ENCODE peak calls at places on chromosomes 6 and 20, in ten cellular contexts. C is SJCRH30; Q is pancreas; X is CD8-positive, alpha-beta T cell; R is neuronal stem cell; W is adrenal gland; F is upper lobe of left lung; O is A549; B is right atrium auricular region; N is body of pancreas. Y is an unnamed sample.

GRCh38 chr6:11772109-11772830 is 6.3 kb downstream of the ADTRP start:
- DNase-seq in C (peak; percentile 12), B (peak; percentile 77), Q (no peak), X (no peak), R (no peak), O (peak; percentile 64), W (no peak), N (no peak), F (no peak), Y (peak; percentile 44)

GRCh38 chr6:45608252-45608911 is 230.6 kb upstream of the SUPT3H start:
- DNase-seq in R (no peak), C (peak; percentile 71), B (no peak), Q (no peak), F (no peak), O (no peak), W (no peak), N (no peak), X (no peak), Y (no peak)

GRCh38 chr6:67698534-67698933 is 936.5 kb upstream of the ADGRB3 start:
- DNase-seq in Q (no peak), O (no peak), B (no peak), R (no peak), W (no peak), N (no peak), X (no peak), F (no peak), C (no peak), Y (no peak)

GRCh38 chr20:22686097-22686496 is 101.7 kb upstream of the FOXA2 start:
- DNase-seq in B (no peak), W (peak; percentile 56), N (peak; percentile 50), C (peak; percentile 82), R (no peak), O (peak; percentile 80), Q (peak; percentile 46), F (no peak), X (no peak), Y (no peak)

GRCh38 chr6:84027340-84028183 is 6.0 kb upstream of the MRAP2 start:
- DNase-seq in N (peak; percentile 30), R (no peak), X (no peak), C (peak; percentile 84), O (peak; percentile 5), Q (peak; percentile 27), W (peak; percentile 21), F (no peak), B (peak; percentile 61), Y (peak; percentile 91)

GRCh38 chr20:26169506-26169905 is 472.9 kb upstream of the ZNF337 start:
- DNase-seq in O (no peak), X (no peak), Q (no peak), N (no peak), F (no peak), C (no peak), W (no peak), B (no peak), R (no peak), Y (no peak)

GRCh38 chr6:16392010-16392409 is 153.6 kb downstream of the GMPR start:
- DNase-seq in Q (no peak), X (no peak), N (no peak), O (no peak), C (no peak), B (no peak), R (no peak), F (no peak), W (peak; percentile 85), Y (no peak)

GRCh38 chr6:139858444-139858843 is 484.0 kb upstream of the CITED2 start:
- DNase-seq in B (no peak), R (no peak), C (no peak), N (no peak), O (no peak), Q (no peak), W (no peak), X (no peak), F (no peak), Y (peak; percentile 34)

GRCh38 chr20:58481541-58482021 is 33.6 kb downstream of the APCDD1L start:
- DNase-seq in Q (no peak), F (no peak), C (peak; percentile 82), X (peak; percentile 47), B (no peak), N (no peak), R (peak; percentile 64), W (peak; percentile 51), O (peak; percentile 15), Y (no peak)

GRCh38 chr20:14064921-14065320 is 69.6 kb downstream of the MACROD2 start:
- DNase-seq in Q (no peak), R (no peak), N (no peak), W (no peak), F (no peak), O (no peak), C (no peak), X (no peak), B (no peak), Y (no peak)

GRCh38 chr6:130575971-130576370 is 210.2 kb downstream of the TMEM200A start:
- DNase-seq in Q (no peak), C (peak; percentile 81), O (no peak), N (no peak), B (no peak), X (peak; percentile 11), F (no peak), R (no peak), W (no peak), Y (no peak)

GRCh38 chr20:49045440-49046086 is 549 bp upstream of the CSE1L start:
- DNase-seq in N (no peak), F (no peak), W (peak; percentile 52), Q (peak; percentile 50), R (no peak), C (no peak), X (no peak), O (no peak), B (peak; percentile 64), Y (peak; percentile 5)

GRCh38 chr6:20117474-20117873 is 94.8 kb downstream of the MBOAT1 start:
- DNase-seq in O (no peak), B (no peak), F (no peak), R (no peak), W (no peak), C (no peak), N (no peak), X (no peak), Q (no peak), Y (no peak)

GRCh38 chr6:168214586-168215104 is 104.9 kb downstream of the DACT2 start:
- DNase-seq in B (no peak), N (no peak), Q (no peak), O (no peak), C (no peak), R (no peak), F (peak; percentile 73), X (no peak), W (no peak), Y (no peak)

GRCh38 chr20:63894358-63895201 is at the start of gene DNAJC5:
- DNase-seq in B (peak; percentile 90), X (peak; percentile 93), O (peak; percentile 99), F (peak; percentile 99), Q (peak; percentile 98), R (peak; percentile 90), N (peak; percentile 96), W (peak; percentile 94), C (peak; percentile 99), Y (peak; percentile 94)

GRCh38 chr20:63896136-63896890 is 1.4 kb downstream of the DNAJC5 start:
- DNase-seq in N (peak; percentile 75), F (no peak), R (no peak), W (peak; percentile 70), O (peak; percentile 21), Q (peak; percentile 79), X (no peak), B (peak; percentile 66), C (peak; percentile 86), Y (no peak)

GRCh38 chr20:63895886-63896135 is 885 bp downstream of the DNAJC5 start:
- DNase-seq in C (peak; percentile 40), Q (no peak), X (no peak), R (no peak), O (no peak), B (no peak), W (no peak), F (no peak), N (no peak), Y (no peak)

GRCh38 chr20:63893999-63894357 is 948 bp upstream of the DNAJC5 start:
- DNase-seq in O (no peak), N (no peak), C (no peak), B (no peak), W (no peak), Q (no peak), R (no peak), F (no peak), X (no peak), Y (no peak)

GRCh38 chr20:63895202-63895885 is 418 bp downstream of the DNAJC5 start:
- DNase-seq in W (no peak), X (no peak), R (no peak), Q (peak; percentile 53), N (no peak), O (no peak), C (no peak), F (peak; percentile 89), B (no peak), Y (no peak)
- H3K4me3 ChIP-seq in W (peak overlapping the region; percentile 56), X (peak overlapping the region; percentile 62), R (peak overlapping the region; percentile 53), Q (peak overlapping the region; percentile 64), N (peak overlapping the region; percentile 28), O (peak overlapping the region; percentile 65), C (peak overlapping the region; percentile 58), F (peak overlapping the region; percentile 68), B (peak overlapping the region; percentile 70), Y (peak overlapping the region; percentile 55)

GRCh38 chr6:151869345-151869744 is 61.9 kb downstream of the ESR1 start:
- DNase-seq in O (no peak), C (peak; percentile 74), Q (no peak), W (no peak), F (no peak), B (no peak), X (no peak), R (no peak), N (no peak), Y (no peak)
- H3K4me1 ChIP-seq in O (no peaks in the 10 kb centered on the region), C (peaks cover 19% of the 10 kb centered on the region), Q (no peaks in the 10 kb centered on the region), W (no peaks in the 10 kb centered on the region), F (no peaks in the 10 kb centered on the region), B (no peaks in the 10 kb centered on the region), X (no peaks in the 10 kb centered on the region), R (no peaks in the 10 kb centered on the region), N (no peaks in the 10 kb centered on the region), Y (no peaks in the 10 kb centered on the region)

GRCh38 chr6:126723541-126724170 is 383.7 kb downstream of the CENPW start:
- DNase-seq in O (no peak), C (no peak), R (no peak), B (no peak), X (no peak), Q (no peak), F (peak; percentile 17), N (no peak), W (no peak), Y (no peak)
- H3K27ac ChIP-seq in O (no peak overlapping the region), C (no peak overlapping the region), R (no peak overlapping the region), B (no peak overlapping the region), X (no peak overlapping the region), Q (no peak overlapping the region), F (no peak overlapping the region), N (no peak overlapping the region), W (no peak overlapping the region), Y (no peak overlapping the region)

DNA sequence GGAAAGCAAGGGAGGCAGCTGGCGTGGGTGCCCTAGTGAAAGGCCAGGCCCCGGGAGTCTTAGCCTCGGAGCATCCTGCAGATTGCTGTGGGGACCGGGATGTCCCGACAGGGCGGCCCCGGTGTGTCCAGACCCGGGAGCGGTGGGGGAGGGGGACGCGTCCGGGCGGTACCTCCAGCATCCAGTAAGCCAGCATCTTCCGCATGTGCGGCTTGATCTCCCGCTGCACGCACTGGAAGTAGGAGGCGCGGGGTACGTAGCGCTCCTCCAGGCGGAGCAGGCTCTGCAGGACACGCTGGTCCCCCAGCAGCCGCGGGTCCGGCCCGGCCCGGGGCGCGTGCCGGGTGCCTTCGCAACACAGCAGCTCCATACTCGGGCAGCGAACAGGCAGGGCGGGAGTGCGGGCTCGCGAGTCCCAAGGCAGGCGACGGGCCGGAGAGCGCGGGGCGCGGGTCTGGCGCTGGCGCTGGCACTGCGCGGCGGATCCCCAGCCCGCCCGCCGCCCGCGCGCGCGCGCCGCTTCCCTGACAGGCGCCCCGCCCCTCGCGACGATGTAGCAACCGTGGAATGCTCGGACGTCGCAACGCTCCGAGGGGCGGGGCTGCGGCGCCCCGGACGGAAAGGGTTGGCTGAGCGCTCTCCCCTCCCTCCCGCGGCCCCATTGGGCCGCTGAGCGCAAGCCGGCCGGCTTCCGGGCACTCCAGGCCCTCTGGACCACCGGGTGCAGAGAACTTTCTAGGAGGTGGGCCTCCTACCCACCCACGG is at the start of gene CCND3:
- DNase-seq in B (peak; percentile 87), C (peak; percentile 95), W (peak; percentile 93), F (peak; percentile 99), Q (peak; percentile 92), N (peak; percentile 92), O (peak; percentile 55), R (peak; percentile 82), X (peak; percentile 53), Y (peak; percentile 83)
- H3K4me3 ChIP-seq in B (peak within 1 kb of the TSS; percentile 76), C (peak within 1 kb of the TSS; percentile 88), W (peak within 1 kb of the TSS; percentile 56), F (peak within 1 kb of the TSS; percentile 93), Q (peak within 1 kb of the TSS; percentile 93), N (peak within 1 kb of the TSS; percentile 11), O (peak within 1 kb of the TSS; percentile 87), R (peak within 1 kb of the TSS; percentile 92), X (peak within 1 kb of the TSS; percentile 51), Y (peak within 1 kb of the TSS; percentile 58)

Y was measured in prostate gland.